ENCODE peak calls at places on chromosomes 12 and 14, in eight cellular contexts. A is astrocyte of the spinal cord, M is cardiac muscle cell, H is WTC11, T is PC-3, R is GM10248, C is mesothelial cell of epicardium, V is endothelial cell. K is an unnamed sample.

GRCh38 chr12:111410229-111411186 is 4.8 kb downstream of the SH2B3 start:
- DNase-seq in A (peak), M (peak), H (no peak), T (no peak), R (no peak), C (no peak), V (no peak), K (no peak)

GRCh38 chr14:42869681-42870080 is 1263.0 kb downstream of the LRFN5 start:
- DNase-seq in A (peak), M (peak), H (no peak), T (no peak), R (no peak), C (no peak), V (no peak), K (no peak)

GRCh38 chr12:47921907-47922306 is 17.1 kb upstream of the VDR start:
- DNase-seq in A (no peak), M (no peak), H (no peak), T (no peak), R (no peak), C (no peak), V (no peak), K (no peak)

GRCh38 chr14:33062476-33062875 is 123.8 kb downstream of the NPAS3 start:
- DNase-seq in A (no peak), M (no peak), H (no peak), T (no peak), R (no peak), C (no peak), V (no peak), K (no peak)

GRCh38 chr14:47935332-47935731 is 259.9 kb upstream of the MDGA2 start:
- DNase-seq in A (no peak), M (no peak), H (no peak), T (no peak), R (no peak), C (no peak), V (no peak), K (no peak)

GRCh38 chr12:2013527-2014223 is 9.4 kb upstream of the DCP1B start:
- DNase-seq in A (no peak), M (peak), H (no peak), T (no peak), R (no peak), C (no peak), V (no peak), K (no peak)

GRCh38 chr12:14442221-14442881 is 76.9 kb downstream of the ATF7IP start:
- DNase-seq in A (no peak), M (peak), H (no peak), T (no peak), R (no peak), C (no peak), V (no peak), K (no peak)

GRCh38 chr12:130948136-130948535 is 5.6 kb upstream of the ADGRD1 start:
- DNase-seq in A (no peak), M (no peak), H (no peak), T (no peak), R (no peak), C (no peak), V (no peak), K (peak)

GRCh38 chr12:34206061-34206785 is 183.9 kb downstream of the ALG10 start:
- DNase-seq in A (no peak), M (no peak), H (no peak), T (no peak), R (no peak), C (no peak), V (no peak), K (no peak)

GRCh38 chr12:56004211-56004610 is 7.1 kb downstream of the SUOX start:
- DNase-seq in A (no peak), M (no peak), H (no peak), T (no peak), R (no peak), C (no peak), V (no peak), K (no peak)

GRCh38 chr12:50922820-50923219 is 29.5 kb upstream of the HIGD1C start:
- DNase-seq in A (no peak), M (peak), H (no peak), T (no peak), R (no peak), C (no peak), V (no peak), K (no peak)

GRCh38 chr12:115349711-115350110 is 665.7 kb upstream of the TBX3 start:
- DNase-seq in A (no peak), M (peak), H (no peak), T (no peak), R (no peak), C (no peak), V (no peak), K (no peak)

GRCh38 chr12:113932411-113933196 is 33.5 kb downstream of the RBM19 start:
- DNase-seq in A (peak), M (peak), H (no peak), T (no peak), R (no peak), C (no peak), V (no peak), K (no peak)

GRCh38 chr12:6764011-6764828 is 1.9 kb upstream of the PTMS start:
- DNase-seq in A (peak), M (peak), H (peak), T (peak), R (peak), C (peak), V (peak), K (peak)

GRCh38 chr12:13367973-13368372 is 171.4 kb downstream of the EMP1 start:
- DNase-seq in A (no peak), M (no peak), H (no peak), T (no peak), R (no peak), C (no peak), V (no peak), K (no peak)

GRCh38 chr12:53751336-53752191 is at the start of gene CISTR:
- DNase-seq in A (no peak), M (no peak), H (peak), T (no peak), R (peak), C (no peak), V (no peak), K (no peak)

GRCh38 chr12:49060237-49061156 is at the start of gene KMT2D:
- DNase-seq in A (peak), M (peak), H (peak), T (peak), R (peak), C (peak), V (peak), K (peak)

GRCh38 chr12:22518067-22518719 is 26.1 kb downstream of the C2CD5 start:
- DNase-seq in A (peak), M (peak), H (no peak), T (peak), R (no peak), C (no peak), V (no peak), K (peak)

GRCh38 chr12:28292699-28293098 is 102.4 kb downstream of the CCDC91 start:
- DNase-seq in A (no peak), M (no peak), H (no peak), T (peak), R (no peak), C (no peak), V (no peak), K (no peak)

GRCh38 chr14:64910847-64911495 is 3.3 kb upstream of the CHURC1 start:
- DNase-seq in A (peak), M (peak), H (no peak), T (peak), R (no peak), C (no peak), V (peak), K (no peak)
- TF ChIP-seq CTCF in A (peak), M (peak), H (peak), T (peak), R (peak), C (peak), V (peak), K (peak)

GRCh38 chr12:98422809-98423208 is 92.6 kb upstream of the TMPO start:
- DNase-seq in A (no peak), M (no peak), H (peak), T (peak), R (no peak), C (no peak), V (peak), K (no peak)
- TF ChIP-seq CTCF in A (peak), M (peak), H (peak), T (peak), R (no peak), C (no peak), V (peak), K (peak)

GRCh38 chr14:101591121-101591520 is 29.8 kb downstream of the DIO3 start:
- DNase-seq in A (no peak), M (peak), H (no peak), T (no peak), R (no peak), C (no peak), V (no peak), K (no peak)

GRCh38 chr14:101595349-101595748 is 34.1 kb downstream of the DIO3 start:
- DNase-seq in A (no peak), M (no peak), H (no peak), T (no peak), R (no peak), C (no peak), V (no peak), K (no peak)

GRCh38 chr14:101594511-101595148 is 33.3 kb downstream of the DIO3 start:
- DNase-seq in A (no peak), M (no peak), H (no peak), T (no peak), R (no peak), C (no peak), V (no peak), K (no peak)

GRCh38 chr14:101591582-101591981 is 30.3 kb downstream of the DIO3 start:
- DNase-seq in A (no peak), M (no peak), H (no peak), T (no peak), R (no peak), C (no peak), V (no peak), K (no peak)

DNA sequence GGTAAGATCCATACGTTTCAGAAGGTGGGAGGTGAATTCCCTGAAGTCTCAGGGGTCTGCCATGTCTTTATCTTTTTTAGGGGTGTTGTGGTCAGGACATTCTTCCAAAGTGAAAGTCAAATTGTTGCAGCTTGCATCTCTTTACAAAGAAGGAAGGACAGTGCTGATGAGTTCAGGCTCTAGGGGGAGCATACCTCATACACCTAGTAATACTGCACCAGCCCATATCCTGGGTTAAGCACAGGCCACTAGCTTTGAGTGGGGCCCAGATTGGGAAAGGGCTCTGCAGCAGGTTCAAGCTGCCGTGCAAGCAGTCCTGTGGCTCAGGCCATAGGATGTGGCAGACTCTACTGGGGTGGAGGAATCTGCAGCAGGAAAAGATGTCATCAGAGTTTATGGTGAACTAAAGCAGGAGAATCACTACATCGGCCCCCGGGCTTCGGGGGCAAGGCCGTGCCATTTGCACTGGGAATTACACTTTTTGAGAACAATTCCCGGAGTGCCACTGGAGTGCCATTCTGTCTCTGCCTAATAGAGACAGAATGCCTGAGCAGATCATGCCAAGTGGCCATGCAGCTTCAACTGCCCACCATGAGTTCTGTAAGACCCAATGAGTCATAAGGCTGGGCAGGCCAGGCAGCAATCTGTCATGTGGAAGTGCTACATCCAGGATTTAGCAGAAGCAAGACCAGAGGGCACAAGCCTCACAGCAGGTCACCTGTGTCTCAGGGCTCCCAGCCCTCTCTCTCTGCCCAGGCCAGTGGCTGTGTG is 32.3 kb downstream of the DIO3 start:
- DNase-seq in A (no peak), M (no peak), H (no peak), T (no peak), R (no peak), C (no peak), V (no peak), K (no peak)
- TF ChIP-seq CTCF in A (no peak), M (no peak), H (no peak), T (no peak), R (no peak), C (no peak), V (no peak), K (no peak)

DNA sequence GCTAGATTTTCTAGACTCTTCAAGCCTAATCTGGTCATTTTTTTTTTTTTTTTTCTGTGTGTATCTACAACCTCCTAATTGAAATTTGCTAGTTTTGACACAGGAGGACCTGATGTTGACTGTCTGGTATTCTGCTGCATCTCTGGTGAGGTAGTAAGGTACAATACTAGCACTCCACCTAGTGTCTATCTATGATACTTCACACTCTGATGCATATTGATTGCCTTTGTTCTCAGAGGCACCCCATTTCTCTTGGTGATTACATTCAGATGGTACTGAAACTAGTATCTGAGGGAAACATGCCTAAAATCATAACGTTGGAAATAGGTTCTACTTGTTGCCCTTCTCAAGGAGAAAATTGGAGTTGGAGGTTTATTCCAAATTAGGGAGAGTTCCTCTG is 930.5 kb upstream of the NOVA1 start:
- DNase-seq in A (peak), M (peak), H (no peak), T (peak), R (no peak), C (no peak), V (peak), K (peak)
- TF ChIP-seq CTCF in A (peak), M (peak), H (no peak), T (peak), R (no peak), C (no peak), V (peak), K (peak)

DNA sequence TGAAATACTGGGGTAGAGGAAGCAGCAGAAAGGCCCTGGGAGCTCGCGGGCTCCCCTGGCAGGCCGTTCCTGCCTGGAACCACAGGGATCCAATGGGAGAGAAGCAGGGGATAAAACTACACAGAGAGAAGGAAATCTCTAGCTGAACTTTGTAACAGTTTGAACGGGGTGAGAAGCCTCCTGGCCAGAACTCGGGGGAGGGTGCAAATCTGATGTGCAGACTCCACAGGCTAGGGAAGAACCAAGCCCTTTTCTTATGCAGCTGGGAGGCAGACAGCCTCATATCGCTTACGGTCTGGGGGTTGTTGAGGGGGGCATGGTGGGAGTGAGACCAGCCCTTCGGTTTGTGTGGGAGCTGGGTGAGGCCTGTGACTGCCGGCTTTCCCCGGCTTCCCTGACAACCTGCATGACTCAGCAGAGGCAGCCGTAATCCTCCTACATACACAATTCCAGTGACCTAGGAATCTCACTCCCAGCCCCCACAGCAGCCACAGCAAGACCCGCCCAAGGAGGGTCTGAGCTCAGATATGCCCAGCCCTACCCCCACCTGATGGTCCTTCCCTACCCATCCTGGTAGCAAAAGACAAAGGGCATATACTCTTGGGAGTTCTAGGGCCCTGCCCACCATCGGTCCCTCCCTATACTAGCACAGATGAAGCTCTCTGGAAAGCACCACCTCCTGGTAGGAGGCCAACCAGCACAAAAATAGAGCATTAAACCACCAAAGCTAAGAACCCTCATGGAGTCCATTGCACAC is 143.0 kb downstream of the TMTC1 start:
- DNase-seq in A (peak), M (peak), H (peak), T (peak), R (no peak), C (no peak), V (no peak), K (no peak)
- TF ChIP-seq CTCF in A (no peak), M (peak), H (no peak), T (peak), R (no peak), C (no peak), V (no peak), K (no peak)

GRCh38 chr12:24539646-24540045 is 409.3 kb downstream of the BCAT1 start:
- DNase-seq in A (no peak), M (no peak), H (no peak), T (no peak), R (no peak), C (no peak), V (no peak), K (no peak)

GRCh38 chr12:24537241-24537860 is 411.6 kb downstream of the BCAT1 start:
- DNase-seq in A (no peak), M (peak), H (no peak), T (no peak), R (no peak), C (no peak), V (no peak), K (no peak)

GRCh38 chr12:24534632-24535031 is 414.3 kb downstream of the BCAT1 start:
- DNase-seq in A (no peak), M (no peak), H (peak), T (no peak), R (no peak), C (no peak), V (no peak), K (no peak)

GRCh38 chr12:24533953-24534352 is 414.9 kb downstream of the BCAT1 start:
- DNase-seq in A (no peak), M (no peak), H (no peak), T (no peak), R (no peak), C (no peak), V (no peak), K (no peak)

GRCh38 chr12:24535334-24536019 is 413.4 kb downstream of the BCAT1 start:
- DNase-seq in A (no peak), M (no peak), H (no peak), T (no peak), R (no peak), C (no peak), V (no peak), K (no peak)
- TF ChIP-seq CTCF in A (no peak), M (no peak), H (no peak), T (no peak), R (no peak), C (no peak), V (no peak), K (no peak)

GRCh38 chr14:92456215-92457017 is 57.2 kb upstream of the RIN3 start:
- DNase-seq in A (peak), M (peak), H (peak), T (peak), R (peak), C (no peak), V (peak), K (peak)
- TF ChIP-seq CTCF in A (peak), M (peak), H (peak), T (peak), R (peak), C (peak), V (peak), K (peak)

GRCh38 chr14:85129907-85130306 is 400.0 kb upstream of the FLRT2 start:
- DNase-seq in A (no peak), M (no peak), H (no peak), T (no peak), R (no peak), C (no peak), V (no peak), K (no peak)

GRCh38 chr14:85131523-85131922 is 398.4 kb upstream of the FLRT2 start:
- DNase-seq in A (no peak), M (no peak), H (peak), T (peak), R (no peak), C (no peak), V (no peak), K (no peak)
- TF ChIP-seq CTCF in A (no peak), M (no peak), H (peak), T (peak), R (no peak), C (no peak), V (no peak), K (peak)

DNA sequence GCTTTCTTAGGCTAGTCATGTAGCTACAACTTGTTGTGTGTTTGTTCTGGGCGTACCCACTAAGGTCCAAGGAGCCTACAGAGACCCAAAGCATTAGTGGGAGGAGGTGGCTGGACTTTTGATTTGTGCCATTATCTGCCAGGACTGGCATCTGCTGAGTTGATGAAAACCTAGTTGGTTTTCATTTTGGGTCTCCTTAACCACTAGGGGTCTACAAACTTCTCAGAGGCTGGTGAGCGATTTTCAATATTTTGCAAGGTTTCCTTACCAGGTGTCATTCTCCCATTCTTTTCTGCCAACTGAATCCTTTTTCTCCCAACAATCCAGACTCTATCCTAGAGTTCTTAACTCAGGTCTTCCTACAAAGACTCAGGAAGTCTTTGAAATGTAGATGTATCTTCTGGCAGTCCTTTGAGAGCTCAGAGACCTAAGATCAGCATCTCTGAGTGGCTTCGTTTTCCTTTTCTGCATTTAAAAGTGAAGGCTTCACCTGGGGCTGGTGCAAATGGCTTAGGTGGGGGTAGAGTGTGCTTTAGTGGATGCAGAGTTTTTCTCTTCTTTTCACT is 150.0 kb upstream of the RMST start:
- DNase-seq in A (no peak), M (no peak), H (no peak), T (peak), R (no peak), C (no peak), V (no peak), K (no peak)
- TF ChIP-seq CTCF in A (no peak), M (no peak), H (no peak), T (peak), R (no peak), C (no peak), V (peak), K (no peak)

DNA sequence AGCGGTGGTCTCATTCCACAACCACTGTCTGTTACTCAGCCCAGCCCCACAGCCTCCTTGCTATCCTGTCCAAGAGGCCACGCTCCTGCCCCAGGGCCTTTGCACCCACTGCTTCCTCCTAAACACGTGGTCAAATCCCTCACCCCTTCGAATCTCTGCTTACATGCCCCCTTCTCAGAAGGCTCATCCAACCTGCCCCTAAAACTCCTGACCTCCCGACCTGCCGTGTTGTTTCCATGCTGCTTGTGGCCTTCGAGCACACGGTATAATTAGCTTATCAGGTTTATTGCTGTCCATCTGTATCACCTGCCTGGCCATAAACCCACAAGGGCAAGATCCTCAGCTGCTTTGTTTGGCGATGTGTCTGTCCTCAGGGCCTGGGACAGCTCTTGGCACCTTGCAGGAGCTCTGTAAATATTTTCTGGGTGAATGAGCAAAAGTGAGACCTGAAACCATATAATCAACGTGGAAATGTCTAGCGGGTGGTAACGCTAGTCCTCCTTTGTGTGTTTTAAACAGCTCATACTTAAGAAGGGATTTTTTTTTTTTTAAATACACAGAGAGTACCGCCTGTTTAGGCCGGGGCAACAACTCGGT is 36.0 kb downstream of the SCARB1 start:
- DNase-seq in A (no peak), M (no peak), H (no peak), T (peak), R (peak), C (no peak), V (no peak), K (peak)
- TF ChIP-seq CTCF in A (no peak), M (no peak), H (no peak), T (no peak), R (no peak), C (no peak), V (no peak), K (no peak)